ENCODE peak calls at places on chromosomes 7 and 10, in four cellular contexts. L is upper lobe of right lung, C is endothelial cell, G is OCI-LY7. A is an unnamed sample.

GRCh38 chr10:458466-458865 is 231.0 kb downstream of the DIP2C start:
- DNase-seq in L (no peak), C (peak), G (no peak), A (peak)

GRCh38 chr7:132065193-132065972 is 509.0 kb upstream of the PODXL start:
- DNase-seq in L (no peak), C (no peak), G (no peak), A (no peak)

GRCh38 chr10:101226888-101227736 is 2.2 kb downstream of the LBX1 start:
- DNase-seq in L (no peak), C (no peak), G (no peak), A (peak)

GRCh38 chr10:28089467-28089866 is 90.6 kb upstream of the ODAD2 start:
- DNase-seq in L (no peak), C (no peak), G (no peak), A (no peak)

GRCh38 chr7:18829518-18830252 is 287.8 kb downstream of the TWIST1 start:
- DNase-seq in L (no peak), C (no peak), G (no peak), A (no peak)

GRCh38 chr10:126508535-126509040 is 120.3 kb upstream of the ADAM12 start:
- DNase-seq in L (no peak), C (peak), G (no peak), A (peak)

GRCh38 chr10:70925377-70926214 is 37.2 kb upstream of the PCBD1 start:
- DNase-seq in L (peak), C (peak), G (peak), A (peak)

GRCh38 chr7:20374391-20374790 is 43.7 kb downstream of the ITGB8 start:
- DNase-seq in L (no peak), C (no peak), G (no peak), A (no peak)

GRCh38 chr7:46775020-46775419 is 806.9 kb downstream of the TNS3 start:
- DNase-seq in L (no peak), C (no peak), G (no peak), A (no peak)

GRCh38 chr7:83271212-83272099 is 108.8 kb upstream of the PCLO start:
- DNase-seq in L (no peak), C (no peak), G (peak), A (no peak)

GRCh38 chr10:77400041-77400440 is 237.6 kb downstream of the KCNMA1 start:
- DNase-seq in L (no peak), C (no peak), G (no peak), A (no peak)

GRCh38 chr10:79447911-79448731 is 2.7 kb upstream of the ZCCHC24 start:
- DNase-seq in L (peak), C (no peak), G (no peak), A (no peak)

GRCh38 chr7:143358626-143359025 is 3.9 kb downstream of the FAM131B start:
- DNase-seq in L (no peak), C (no peak), G (no peak), A (no peak)

GRCh38 chr7:143354965-143355364 is 7.5 kb downstream of the FAM131B start:
- DNase-seq in L (peak), C (no peak), G (no peak), A (no peak)

GRCh38 chr7:143354376-143354775 is 8.1 kb downstream of the FAM131B start:
- DNase-seq in L (no peak), C (no peak), G (no peak), A (no peak)

GRCh38 chr7:143356414-143357050 is 6.0 kb downstream of the FAM131B start:
- DNase-seq in L (no peak), C (no peak), G (no peak), A (no peak)

DNA sequence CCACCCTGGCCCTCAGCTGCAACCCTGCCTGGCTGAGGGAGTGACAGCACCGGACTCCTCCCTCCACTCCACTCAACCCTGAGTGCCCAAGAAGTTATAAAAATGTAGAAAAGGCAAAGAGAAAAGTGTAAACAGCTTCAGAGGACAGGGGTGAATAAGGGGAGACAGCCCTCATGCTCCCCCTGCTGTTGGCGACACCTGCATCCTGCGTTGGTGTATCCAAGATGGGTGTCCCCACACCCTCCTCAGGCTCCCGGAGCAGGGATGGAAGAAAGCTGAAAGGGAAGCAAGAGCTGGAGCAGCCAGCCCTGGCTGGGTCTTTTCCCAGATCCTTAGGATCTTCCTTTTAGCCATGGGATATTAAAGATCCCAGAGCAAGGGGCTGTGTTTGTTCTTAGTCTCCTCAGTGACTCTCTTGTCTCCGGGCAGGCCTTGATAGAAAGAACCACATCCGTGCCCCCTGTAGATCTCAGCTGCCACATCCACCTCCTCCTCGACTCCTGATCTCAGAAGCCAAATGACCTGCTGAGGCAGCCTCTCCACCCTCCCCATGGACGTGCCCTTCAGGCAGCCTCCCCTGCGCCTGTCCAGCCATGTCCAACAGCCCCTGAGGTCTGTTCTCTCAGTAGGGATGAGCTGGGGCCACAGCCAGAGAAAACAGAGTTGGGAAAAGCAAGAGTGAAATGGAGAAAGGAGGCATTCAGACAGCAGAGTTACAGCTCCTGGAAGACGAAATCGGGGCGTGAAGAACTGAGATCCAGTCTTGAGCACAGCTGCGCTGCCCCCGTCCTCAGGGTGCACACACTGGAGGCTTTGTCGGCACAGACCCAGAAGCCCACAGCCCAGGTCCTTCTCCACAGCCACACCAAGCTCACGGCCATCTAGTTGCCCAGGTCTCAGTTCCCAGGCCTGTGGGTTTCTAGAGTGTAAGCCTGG is 6.8 kb downstream of the FAM131B start:
- DNase-seq in L (no peak), C (no peak), G (peak), A (no peak)
- TF ChIP-seq CTCF in L (no peak), C (no peak), G (peak), A (no peak)

DNA sequence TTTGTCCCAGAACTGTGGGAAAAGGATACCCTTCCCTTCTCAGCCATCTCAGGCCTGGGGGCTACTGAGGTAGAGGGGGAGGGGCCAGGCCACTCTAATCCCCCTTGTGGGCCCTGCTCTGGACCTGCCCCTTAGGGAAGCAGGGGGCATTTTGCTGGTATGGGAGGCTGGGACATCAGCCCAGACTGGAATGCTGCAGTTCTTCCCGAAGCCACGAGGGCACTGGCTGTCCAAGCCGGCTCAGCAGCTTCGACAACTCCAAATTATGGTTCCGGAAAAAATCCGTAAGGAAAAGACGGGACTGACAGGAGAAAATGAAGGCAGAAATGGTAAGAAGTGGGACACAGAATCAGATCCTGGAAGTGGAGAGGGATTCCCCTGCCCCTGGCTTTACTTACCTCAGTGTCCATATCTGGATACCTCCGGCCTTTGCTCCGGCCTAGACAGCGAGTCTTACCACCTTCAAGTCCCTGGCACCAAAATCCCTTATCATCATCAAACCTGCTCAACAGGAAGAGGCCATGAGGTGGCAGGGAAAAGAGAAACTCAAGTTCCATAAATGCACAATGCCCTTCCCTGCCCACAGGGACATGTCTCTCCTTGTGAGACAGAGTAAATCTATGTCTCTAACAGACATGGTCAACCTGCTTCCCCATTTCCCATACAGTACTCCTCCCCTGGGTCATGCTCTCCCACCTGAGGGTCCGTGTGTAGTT is 9.0 kb downstream of the NDST2 start:
- DNase-seq in L (no peak), C (no peak), G (no peak), A (no peak)
- TF ChIP-seq CTCF in L (no peak), C (no peak), G (no peak), A (no peak)

GRCh38 chr7:144785491-144785890 is 50.4 kb downstream of the TPK1 start:
- DNase-seq in L (no peak), C (no peak), G (no peak), A (no peak)

GRCh38 chr7:144784943-144785342 is 50.9 kb downstream of the TPK1 start:
- DNase-seq in L (no peak), C (no peak), G (no peak), A (no peak)

GRCh38 chr7:144786522-144786921 is 49.3 kb downstream of the TPK1 start:
- DNase-seq in L (no peak), C (peak), G (peak), A (no peak)

GRCh38 chr7:144786079-144786478 is 49.8 kb downstream of the TPK1 start:
- DNase-seq in L (no peak), C (no peak), G (no peak), A (no peak)

DNA sequence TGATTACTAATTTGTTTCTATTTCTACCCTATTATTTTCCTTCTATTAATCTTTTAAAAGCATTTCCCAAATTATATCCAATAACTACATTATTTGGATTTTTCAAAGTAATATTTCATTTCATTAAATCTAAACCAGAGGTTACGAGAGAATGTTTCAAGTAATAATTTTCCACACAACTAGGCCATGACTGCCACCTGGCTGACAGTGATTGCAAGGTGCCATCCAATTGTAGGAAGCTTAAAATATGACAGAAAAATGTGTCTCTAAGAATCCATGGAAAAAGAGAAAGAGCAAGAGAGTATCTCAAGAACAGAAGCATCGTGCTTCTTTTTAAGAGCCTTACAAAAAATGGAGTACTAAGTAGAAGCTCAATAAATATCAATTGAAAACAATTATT is 48.7 kb downstream of the TPK1 start:
- DNase-seq in L (no peak), C (peak), G (peak), A (no peak)
- TF ChIP-seq CTCF in L (no peak), C (peak), G (peak), A (no peak)

DNA sequence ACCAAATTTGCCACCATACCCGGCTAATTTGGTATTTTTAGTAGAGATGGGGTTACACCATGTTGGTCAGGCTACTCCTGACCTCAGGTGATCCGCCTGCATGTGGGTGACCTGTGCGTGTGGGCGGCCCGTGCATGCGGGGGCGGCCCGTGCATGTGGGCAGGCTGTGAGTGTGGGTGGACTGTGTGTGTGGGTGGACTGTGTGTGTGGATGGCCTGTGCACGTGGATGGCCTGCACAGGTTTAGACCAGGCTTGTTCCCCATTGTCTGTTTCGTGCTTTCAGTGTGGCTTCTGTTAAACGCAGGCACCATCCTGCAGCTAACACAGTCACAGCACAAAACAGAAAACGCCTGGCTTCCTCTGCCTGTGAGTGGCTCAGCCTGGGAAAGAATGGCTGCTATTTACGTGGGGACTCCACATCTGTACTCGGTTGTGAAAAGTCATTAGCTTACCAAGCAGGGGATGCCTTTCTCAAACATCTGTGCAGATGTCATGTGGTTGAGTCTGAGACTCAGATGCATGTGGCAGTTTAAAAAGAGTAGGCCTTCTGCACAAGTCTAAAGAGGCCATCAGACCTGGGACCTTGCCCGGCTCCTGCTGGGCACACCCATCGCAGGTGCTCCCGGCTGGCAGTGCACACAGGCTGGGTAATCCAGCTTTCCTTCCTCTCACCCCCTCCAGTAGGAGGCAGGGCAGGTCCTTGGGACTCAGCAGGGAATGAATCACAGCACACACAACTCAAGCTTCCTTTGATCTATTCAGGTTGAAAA is 91.6 kb downstream of the COBL start:
- DNase-seq in L (peak), C (peak), G (no peak), A (no peak)
- TF ChIP-seq CTCF in L (peak), C (no peak), G (no peak), A (no peak)

GRCh38 chr7:143345428-143345900 is 17.0 kb downstream of the FAM131B start:
- DNase-seq in L (peak), C (peak), G (no peak), A (peak)
- TF ChIP-seq CTCF in L (peak), C (no peak), G (no peak), A (peak)

GRCh38 chr7:156944876-156945275 is 4.6 kb upstream of the NOM1 start:
- DNase-seq in L (no peak), C (no peak), G (no peak), A (no peak)
- TF ChIP-seq CTCF in L (no peak), C (no peak), G (no peak), A (no peak)

A was measured in nephron progenitor cell.